ENCODE peak calls at places on chromosomes 1 and 21, in six cellular contexts. I is H1, U is prostate gland, Y is K562, C is sigmoid colon, W is endothelial cell of umbilical vein. D is an unnamed sample.

GRCh38 chr1:85316324-85316723 is 39.9 kb upstream of the BCL10 start:
- DNase-seq in W (no peak), C (no peak), I (no peak), U (no peak), Y (no peak), D (no peak)

GRCh38 chr1:91827094-91828006 is 58.6 kb downstream of the TGFBR3 start:
- DNase-seq in W (no peak), Y (no peak), C (peak), U (peak), I (no peak), D (no peak)

GRCh38 chr1:28122183-28122582 is 33.8 kb upstream of the EYA3 start:
- DNase-seq in C (no peak), I (no peak), Y (no peak), W (no peak), U (no peak), D (no peak)

GRCh38 chr1:197763307-197763706 is 12.0 kb downstream of the DENND1B start:
- DNase-seq in W (no peak), U (no peak), C (no peak), I (no peak), Y (no peak), D (no peak)

GRCh38 chr1:201098992-201099391 is 13.2 kb downstream of the CACNA1S start:
- DNase-seq in W (no peak), U (no peak), C (no peak), Y (no peak), I (no peak), D (no peak)

GRCh38 chr1:77986810-77987209 is 7.9 kb upstream of the FUBP1 start:
- DNase-seq in Y (no peak), W (no peak), C (no peak), U (no peak), I (no peak), D (no peak)

GRCh38 chr1:189500777-189501176 is 976.9 kb downstream of the BRINP3 start:
- DNase-seq in I (no peak), Y (no peak), C (no peak), W (no peak), U (no peak), D (no peak)

GRCh38 chr21:28132713-28133112 is 860.0 kb downstream of the LTN1 start:
- DNase-seq in W (no peak), I (no peak), C (no peak), Y (no peak), U (no peak), D (no peak)

GRCh38 chr21:34126691-34127090 is 53.3 kb downstream of the MRPS6 start:
- DNase-seq in I (no peak), W (no peak), C (peak), U (no peak), Y (no peak), D (no peak)

GRCh38 chr21:38234395-38235142 is 22.2 kb upstream of the KCNJ15 start:
- DNase-seq in Y (no peak), W (no peak), I (no peak), C (no peak), U (peak), D (no peak)

GRCh38 chr1:113812661-113813135 is 422 bp upstream of the RSBN1 start:
- DNase-seq in W (no peak), I (no peak), C (no peak), U (no peak), Y (peak), D (peak)

GRCh38 chr1:174942547-174943255 is 57.0 kb upstream of the CACYBP start:
- DNase-seq in Y (no peak), I (no peak), W (no peak), U (no peak), C (peak), D (no peak)

GRCh38 chr1:87958711-87959110 is 630.0 kb downstream of the LMO4 start:
- DNase-seq in Y (no peak), C (no peak), U (no peak), W (no peak), I (no peak), D (no peak)

GRCh38 chr1:203278087-203278884 is 27.0 kb upstream of the BTG2 start:
- DNase-seq in I (no peak), U (peak), W (peak), Y (peak), C (peak), D (peak)

GRCh38 chr1:176157995-176158394 is 49.1 kb downstream of the COP1 start:
- DNase-seq in C (no peak), I (no peak), U (no peak), Y (no peak), W (no peak), D (no peak)

GRCh38 chr1:207910678-207911354 is at the start of gene CD34:
- DNase-seq in C (peak), U (no peak), W (peak), Y (no peak), I (no peak), D (no peak)

GRCh38 chr1:61654067-61654466 is 70.9 kb downstream of the TM2D1 start:
- DNase-seq in Y (no peak), U (no peak), W (no peak), C (no peak), I (no peak), D (no peak)

GRCh38 chr1:7752512-7753417 is 18.3 kb upstream of the VAMP3 start:
- DNase-seq in W (peak), I (no peak), U (peak), Y (peak), C (peak), D (no peak)

GRCh38 chr1:19342077-19342775 is 30.1 kb downstream of the SLC66A1 start:
- DNase-seq in Y (no peak), U (no peak), I (no peak), W (no peak), C (no peak), D (no peak)

GRCh38 chr1:155136728-155137127 is 1.1 kb downstream of the SLC50A1 start:
- DNase-seq in Y (no peak), U (no peak), W (peak), I (no peak), C (no peak), D (peak)

GRCh38 chr1:193113258-193113991 is 8.2 kb upstream of the GLRX2 start:
- DNase-seq in W (no peak), U (no peak), Y (peak), I (no peak), C (no peak), D (no peak)

GRCh38 chr1:228900099-228900965 is 165.1 kb downstream of the RHOU start:
- DNase-seq in I (no peak), C (peak), Y (no peak), U (no peak), W (no peak), D (peak)

GRCh38 chr1:40431385-40431784 is 18.9 kb upstream of the ZFP69B start:
- DNase-seq in U (no peak), I (no peak), C (no peak), W (no peak), Y (no peak), D (no peak)

GRCh38 chr1:176601358-176601757 is 138.4 kb downstream of the PAPPA2 start:
- DNase-seq in I (no peak), U (no peak), C (no peak), Y (no peak), W (no peak), D (no peak)

GRCh38 chr1:86758570-86758969 is 54.2 kb downstream of the SH3GLB1 start:
- DNase-seq in Y (no peak), I (no peak), W (no peak), C (no peak), U (no peak), D (no peak)

GRCh38 chr1:168572669-168573068 is 3.7 kb upstream of the XCL1 start:
- DNase-seq in C (no peak), Y (no peak), I (no peak), W (no peak), U (no peak), D (no peak)

GRCh38 chr1:14849038-14849437 is 250.6 kb downstream of the KAZN start:
- DNase-seq in W (no peak), U (no peak), Y (no peak), I (no peak), C (no peak), D (no peak)

GRCh38 chr1:70979879-70980278 is 67.7 kb downstream of the PTGER3 start:
- DNase-seq in W (no peak), C (no peak), Y (no peak), I (no peak), U (no peak), D (no peak)

GRCh38 chr1:162854245-162854860 is 6.6 kb downstream of the CCDC190 start:
- DNase-seq in U (peak), C (no peak), Y (peak), I (no peak), W (peak), D (no peak)

GRCh38 chr1:58402444-58402843 is 144.1 kb downstream of the OMA1 start:
- DNase-seq in Y (no peak), C (no peak), W (no peak), U (no peak), I (no peak), D (no peak)

GRCh38 chr1:8303141-8303540 is 14.8 kb upstream of the SLC45A1 start:
- DNase-seq in Y (no peak), W (no peak), C (no peak), U (no peak), I (no peak), D (no peak)

GRCh38 chr1:94056996-94057395 is 64.0 kb downstream of the ABCA4 start:
- DNase-seq in I (no peak), Y (no peak), C (no peak), W (no peak), U (no peak), D (no peak)

GRCh38 chr1:9058465-9058864 is 11.0 kb downstream of the SLC2A5 start:
- DNase-seq in U (no peak), W (no peak), I (no peak), Y (no peak), C (no peak), D (peak)

GRCh38 chr1:179128520-179128919 is 46.6 kb downstream of the TOR3A start:
- DNase-seq in Y (no peak), C (no peak), I (no peak), U (peak), W (no peak), D (no peak)

GRCh38 chr1:151981178-151981525 is 12.5 kb downstream of the S100A10 start:
- DNase-seq in C (no peak), U (no peak), W (peak), I (no peak), Y (no peak), D (no peak)

GRCh38 chr1:168555521-168556046 is 11.8 kb upstream of the XCL2 start:
- DNase-seq in I (no peak), W (no peak), C (no peak), U (no peak), Y (no peak), D (no peak)

GRCh38 chr1:235887676-235888075 is 21.0 kb upstream of the LYST start:
- DNase-seq in W (no peak), Y (no peak), I (no peak), U (no peak), C (no peak), D (no peak)

DNA sequence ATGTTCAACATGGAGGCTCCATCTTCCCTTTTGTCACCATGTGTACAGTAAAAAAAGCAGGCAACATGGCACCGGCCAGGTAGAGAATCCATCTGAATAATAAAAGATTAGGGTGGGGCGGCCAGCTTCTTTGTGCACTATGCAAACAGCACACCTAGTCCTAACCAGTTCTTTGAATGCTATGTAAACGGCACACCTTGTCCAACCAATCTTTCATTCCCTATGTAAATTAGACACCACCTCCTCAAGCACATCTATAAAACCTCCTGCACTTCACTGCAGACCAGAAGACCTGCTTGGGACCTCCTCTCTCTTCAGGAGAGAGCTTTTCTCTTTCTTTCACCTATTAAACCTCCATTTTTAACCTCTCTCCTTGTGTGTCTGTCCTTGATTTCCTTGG is 28.2 kb downstream of the TFB2M start:
- DNase-seq in C (no peak), U (peak), I (no peak), Y (no peak), W (no peak), D (no peak)
- TF ChIP-seq POLR2AphosphoS5 in C (no peak), U (peak), I (no peak), Y (no peak), W (no peak), D (no peak)

DNA sequence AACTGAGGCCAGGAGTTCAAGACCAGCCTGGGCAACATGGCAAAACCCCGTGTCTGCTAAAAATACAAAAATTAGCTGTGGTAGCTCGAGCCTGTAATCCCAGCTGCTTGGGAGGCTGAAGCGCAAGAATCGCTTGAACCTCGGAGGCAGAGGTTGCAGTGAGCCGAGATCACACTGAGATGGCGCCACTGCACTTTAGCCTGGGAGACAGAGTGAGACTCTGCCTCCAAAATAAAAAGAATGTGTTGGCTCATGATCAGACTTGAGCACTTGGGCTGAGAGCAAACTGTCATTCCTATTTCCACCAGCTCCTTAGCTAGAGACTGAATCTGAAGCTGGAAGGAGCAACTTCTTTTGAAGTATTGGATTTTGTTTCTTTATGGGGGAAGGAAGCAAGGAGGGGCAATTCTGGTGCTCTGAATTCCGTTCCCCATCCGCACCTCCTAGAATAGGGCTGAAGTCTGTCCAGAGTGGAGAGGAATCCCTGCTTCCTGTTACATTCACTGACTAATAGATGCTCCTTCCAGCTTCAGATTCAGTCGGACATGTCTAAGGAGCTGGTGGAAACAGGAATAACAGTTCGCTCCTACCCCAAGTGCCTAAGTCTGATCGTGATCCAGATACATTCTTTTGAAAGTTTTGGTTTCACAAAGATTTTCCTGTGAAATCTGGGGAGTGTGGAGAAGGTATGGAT is 3.8 kb downstream of the ZNF672 start:
- DNase-seq in C (no peak), W (peak), U (no peak), Y (peak), I (no peak), D (peak)
- TF ChIP-seq POLR2AphosphoS5 in C (peak), W (no peak), U (no peak), Y (no peak), I (no peak), D (peak)

DNA sequence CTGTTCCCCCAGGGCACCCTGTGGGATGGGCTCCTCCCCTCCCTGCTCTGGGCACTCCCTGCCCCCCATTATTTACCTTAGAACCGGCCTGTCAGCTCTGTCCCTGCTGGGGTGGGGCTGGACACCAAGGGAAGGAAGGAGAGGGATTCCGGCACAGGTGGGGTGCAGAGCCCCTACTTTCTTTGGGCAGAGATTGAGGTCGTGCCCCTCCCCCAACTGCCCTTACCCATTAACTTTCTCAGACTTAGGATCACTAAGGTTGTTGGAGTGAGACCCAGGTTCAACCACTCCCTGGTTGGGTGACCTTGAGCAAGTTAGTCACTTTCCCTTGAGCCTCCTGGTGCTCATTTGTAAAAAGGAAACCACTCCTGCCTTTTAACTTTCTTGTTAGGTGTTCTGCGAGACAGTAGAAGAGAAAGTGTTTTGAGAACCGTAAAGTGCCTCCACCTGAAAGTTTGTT is 57.0 kb upstream of the SYNC start:
- DNase-seq in U (peak), C (no peak), W (no peak), Y (no peak), I (no peak), D (no peak)
- TF ChIP-seq POLR2AphosphoS5 in U (peak), C (no peak), W (no peak), Y (no peak), I (no peak), D (no peak)

GRCh38 chr1:107877092-107877491 is 87.9 kb downstream of the VAV3 start:
- DNase-seq in I (no peak), W (no peak), C (no peak), Y (no peak), U (no peak), D (no peak)
- TF ChIP-seq POLR2AphosphoS5 in I (no peak), W (no peak), C (no peak), Y (no peak), U (no peak), D (no peak)

GRCh38 chr1:234875953-234876814 is 252.5 kb downstream of the TOMM20 start:
- DNase-seq in U (no peak), W (peak), Y (peak), C (peak), I (no peak), D (no peak)

GRCh38 chr1:234874291-234875288 is 254.0 kb downstream of the TOMM20 start:
- DNase-seq in Y (peak), U (no peak), W (no peak), I (no peak), C (peak), D (no peak)

GRCh38 chr1:234878288-234878687 is 250.3 kb downstream of the TOMM20 start:
- DNase-seq in U (no peak), W (no peak), Y (no peak), C (peak), I (no peak), D (no peak)

GRCh38 chr1:234877761-234878160 is 250.9 kb downstream of the TOMM20 start:
- DNase-seq in W (no peak), C (peak), U (no peak), I (no peak), Y (no peak), D (no peak)

DNA sequence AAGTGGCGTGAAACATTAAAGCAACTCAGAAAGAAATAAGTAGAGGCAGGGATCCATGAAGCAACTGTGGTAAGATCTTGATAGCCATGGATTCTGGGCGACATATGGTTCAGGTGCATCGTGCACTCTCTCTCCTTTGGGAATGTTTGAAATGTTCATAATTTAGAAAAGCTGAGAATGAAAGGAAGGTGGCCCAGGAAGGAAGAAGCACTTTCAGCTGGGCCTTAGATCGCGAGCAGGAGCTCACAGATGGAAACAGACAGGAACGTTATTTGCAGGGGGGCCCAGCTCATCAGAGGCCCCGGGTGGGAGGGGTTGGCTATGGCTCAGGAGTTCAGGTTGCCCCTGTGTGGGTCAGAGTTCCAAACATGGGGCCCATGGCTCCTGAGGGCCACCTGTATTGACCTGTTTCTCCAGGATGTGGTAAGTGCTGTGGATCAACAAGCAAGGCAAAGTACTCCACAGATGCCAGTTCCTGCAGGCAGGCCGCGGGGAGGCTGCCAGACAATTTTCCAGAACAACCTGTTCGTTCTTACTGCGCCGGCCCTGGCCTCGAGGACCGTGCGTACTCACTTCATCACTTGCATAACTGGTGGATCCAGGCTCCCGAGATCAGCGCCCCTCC is 253.2 kb downstream of the TOMM20 start:
- DNase-seq in I (no peak), W (no peak), C (peak), Y (peak), U (peak), D (no peak)
- TF ChIP-seq POLR2AphosphoS5 in I (no peak), W (no peak), C (no peak), Y (no peak), U (peak), D (no peak)

GRCh38 chr1:10899490-10900264 is 103.2 kb upstream of the CASZ1 start:
- DNase-seq in Y (no peak), C (no peak), W (no peak), U (no peak), I (no peak), D (peak)
- TF ChIP-seq POLR2AphosphoS5 in Y (no peak), C (no peak), W (no peak), U (no peak), I (no peak), D (no peak)

D was measured in spleen.